ENCODE peak calls at places on chromosomes 11 and 22, in six cellular contexts. H is GM23338, M is transverse colon, O is pancreas, N is BJ, Z is body of pancreas. I is an unnamed sample.
A peak's percentile ranks its signal among the peaks of the same experiment; 100 is the strongest.

GRCh38 chr11:93583490-93583889 is 40.3 kb upstream of the SMCO4 start:
- DNase-seq in H (no peak), M (no peak), O (no peak), N (no peak), Z (no peak), I (no peak)

GRCh38 chr11:124402326-124402922 is 3.6 kb upstream of the OR8B3 start:
- DNase-seq in H (peak; percentile 84), M (peak; percentile 47), O (peak; percentile 31), N (peak; percentile 25), Z (peak; percentile 73), I (peak; percentile 59)

GRCh38 chr11:130076774-130077481 is 7.2 kb downstream of the APLP2 start:
- DNase-seq in H (peak; percentile 47), M (no peak), O (no peak), N (no peak), Z (no peak), I (peak; percentile 37)

GRCh38 chr11:74820763-74821162 is 72.1 kb downstream of the RNF169 start:
- DNase-seq in H (no peak), M (no peak), O (no peak), N (peak; percentile 74), Z (no peak), I (no peak)

GRCh38 chr11:45045692-45046471 is 95.2 kb upstream of the TP53I11 start:
- DNase-seq in H (no peak), M (peak; percentile 28), O (no peak), N (no peak), Z (peak; percentile 36), I (no peak)

GRCh38 chr11:113904379-113905101 is at the start of gene HTR3B:
- DNase-seq in H (peak; percentile 51), M (no peak), O (no peak), N (no peak), Z (no peak), I (no peak)

GRCh38 chr22:19213001-19213400 is 34.5 kb upstream of the SLC25A1 start:
- DNase-seq in H (no peak), M (no peak), O (no peak), N (no peak), Z (no peak), I (no peak)

GRCh38 chr11:61011239-61011870 is 39.9 kb downstream of the CD6 start:
- DNase-seq in H (no peak), M (no peak), O (no peak), N (no peak), Z (no peak), I (no peak)

GRCh38 chr22:47092896-47093311 is 330.5 kb downstream of the TBC1D22A start:
- DNase-seq in H (no peak), M (no peak), O (no peak), N (no peak), Z (no peak), I (peak; percentile 46)

GRCh38 chr22:17260950-17261349 is 41.7 kb upstream of the ADA2 start:
- DNase-seq in H (peak; percentile 81), M (no peak), O (peak; percentile 42), N (no peak), Z (peak; percentile 38), I (peak; percentile 83)

GRCh38 chr22:28477556-28477955 is 202.1 kb downstream of the TTC28 start:
- DNase-seq in H (no peak), M (no peak), O (no peak), N (no peak), Z (no peak), I (peak; percentile 26)

GRCh38 chr11:116461789-116462188 is 311.0 kb downstream of the BUD13 start:
- DNase-seq in H (peak; percentile 35), M (no peak), O (no peak), N (no peak), Z (no peak), I (peak; percentile 48)

GRCh38 chr11:71428861-71429435 is 19.2 kb downstream of the DHCR7 start:
- DNase-seq in H (no peak), M (no peak), O (no peak), N (no peak), Z (no peak), I (no peak)

GRCh38 chr11:117792241-117792640 is 4.8 kb downstream of the DSCAML1 start:
- DNase-seq in H (no peak), M (no peak), O (no peak), N (no peak), Z (no peak), I (no peak)

GRCh38 chr11:27213232-27213660 is 149.8 kb downstream of the CCDC34 start:
- DNase-seq in H (no peak), M (no peak), O (no peak), N (peak; percentile 95), Z (no peak), I (no peak)

GRCh38 chr11:45473491-45473890 is 187.3 kb upstream of the SYT13 start:
- DNase-seq in H (peak; percentile 21), M (no peak), O (no peak), N (no peak), Z (no peak), I (peak; percentile 44)

GRCh38 chr11:78633516-78634310 is 59.0 kb upstream of the NARS2 start:
- DNase-seq in H (no peak), M (no peak), O (no peak), N (no peak), Z (no peak), I (no peak)

GRCh38 chr22:38751066-38751421 is 4.8 kb downstream of the SUN2 start:
- DNase-seq in H (no peak), M (no peak), O (peak; percentile 33), N (no peak), Z (no peak), I (no peak)
- H3K36me3 ChIP-seq in H (no peaks in the 10 kb centered on the region), M (peaks cover 50% of the 10 kb centered on the region), O (peaks cover 63% of the 10 kb centered on the region), N (peaks cover 27% of the 10 kb centered on the region), Z (peaks cover 51% of the 10 kb centered on the region), I (peaks cover 2% of the 10 kb centered on the region)

DNA sequence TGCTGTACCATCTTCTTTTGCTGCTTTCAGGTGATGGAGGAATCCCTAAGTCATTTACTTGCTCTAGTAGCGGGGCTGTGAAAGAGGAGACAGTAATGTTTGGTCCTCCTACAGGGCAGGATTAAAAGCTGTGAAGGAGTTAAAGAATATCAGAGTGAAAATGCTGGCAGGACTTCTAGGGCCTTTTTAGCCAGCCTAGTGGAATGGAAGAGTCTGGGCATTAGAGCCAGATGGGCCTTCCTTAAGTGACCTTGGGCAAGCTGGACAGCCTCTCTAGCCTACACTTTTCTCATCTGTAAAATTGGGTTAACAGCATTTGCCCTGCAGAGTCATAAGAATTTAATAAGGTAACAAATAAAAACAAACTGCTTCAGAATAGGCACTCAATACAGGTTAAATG is 114.7 kb downstream of the RBFOX2 start:
- DNase-seq in H (no peak), M (no peak), O (no peak), N (no peak), Z (no peak), I (no peak)
- H3K4me3 ChIP-seq in H (no peak overlapping the region), M (no peak overlapping the region), O (no peak overlapping the region), N (no peak overlapping the region), Z (no peak overlapping the region), I (no peak overlapping the region)

DNA sequence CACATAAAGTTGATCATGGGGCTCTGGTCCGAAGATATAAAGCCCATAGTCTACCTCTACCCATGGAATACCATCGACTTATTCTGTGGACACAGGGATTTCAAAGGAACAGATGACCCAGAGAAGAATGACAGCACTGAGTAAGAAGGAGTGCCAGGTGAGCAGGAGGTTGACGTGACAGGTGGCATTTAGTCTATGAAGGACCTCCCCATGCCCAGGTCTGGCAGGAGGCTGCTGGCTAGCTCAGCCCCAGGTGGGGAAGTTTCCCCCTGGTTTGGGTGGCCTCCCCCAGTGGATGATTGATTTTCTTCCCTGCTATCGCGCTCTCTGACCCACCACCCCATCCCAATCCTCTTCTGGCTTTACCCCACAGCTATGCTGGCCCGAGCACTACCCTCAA is 39.1 kb downstream of the KCNC1 start:
- DNase-seq in H (no peak), M (no peak), O (no peak), N (no peak), Z (no peak), I (no peak)
- H3K36me3 ChIP-seq in H (no peaks in the 10 kb centered on the region), M (no peaks in the 10 kb centered on the region), O (no peaks in the 10 kb centered on the region), N (no peaks in the 10 kb centered on the region), Z (no peaks in the 10 kb centered on the region), I (no peaks in the 10 kb centered on the region)

GRCh38 chr11:134332189-134332631 is 422 bp downstream of the GLB1L2 start:
- DNase-seq in H (peak; percentile 75), M (peak; percentile 53), O (peak; percentile 56), N (no peak), Z (peak; percentile 46), I (peak; percentile 85)
- H3K4me3 ChIP-seq in H (peak overlapping the region; percentile 79), M (peak overlapping the region; percentile 81), O (peak overlapping the region; percentile 40), N (peak overlapping the region; percentile 21), Z (peak overlapping the region; percentile 60), I (peak overlapping the region; percentile 74)

DNA sequence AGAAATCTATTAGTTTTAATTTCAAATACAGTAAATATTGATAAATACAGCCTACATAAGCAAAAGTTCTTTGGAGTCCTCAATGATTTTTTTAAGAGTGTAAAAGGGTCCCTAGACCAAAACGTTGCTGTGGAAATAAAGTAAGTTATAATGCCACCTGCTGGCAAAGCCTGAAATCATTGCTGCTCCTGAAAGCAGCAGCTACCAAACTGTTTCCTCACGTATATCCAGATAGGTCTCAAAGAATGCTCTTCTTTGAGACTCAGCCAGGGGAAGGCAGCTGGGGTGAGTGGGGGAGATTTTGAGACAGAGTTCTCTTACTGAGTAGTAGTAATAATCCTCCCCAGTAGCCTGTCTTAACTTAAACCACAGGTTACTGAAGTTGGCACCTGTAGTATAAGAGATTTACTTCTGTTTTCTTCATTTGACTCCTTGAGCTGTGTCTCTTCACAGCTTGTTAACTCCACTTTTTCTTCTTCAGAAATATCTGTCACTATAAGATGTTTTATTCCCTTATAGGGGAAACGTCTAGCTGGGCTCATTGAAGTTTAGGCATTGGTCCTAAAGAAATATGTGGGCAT is 78.1 kb downstream of the BTBD10 start:
- DNase-seq in H (peak; percentile 80), M (peak; percentile 28), O (no peak), N (no peak), Z (peak; percentile 32), I (peak; percentile 54)
- H3K36me3 ChIP-seq in H (no peaks in the 10 kb centered on the region), M (peaks cover 6% of the 10 kb centered on the region), O (peaks cover 42% of the 10 kb centered on the region), N (peaks cover 1% of the 10 kb centered on the region), Z (peaks cover 6% of the 10 kb centered on the region), I (peaks cover 4% of the 10 kb centered on the region)

DNA sequence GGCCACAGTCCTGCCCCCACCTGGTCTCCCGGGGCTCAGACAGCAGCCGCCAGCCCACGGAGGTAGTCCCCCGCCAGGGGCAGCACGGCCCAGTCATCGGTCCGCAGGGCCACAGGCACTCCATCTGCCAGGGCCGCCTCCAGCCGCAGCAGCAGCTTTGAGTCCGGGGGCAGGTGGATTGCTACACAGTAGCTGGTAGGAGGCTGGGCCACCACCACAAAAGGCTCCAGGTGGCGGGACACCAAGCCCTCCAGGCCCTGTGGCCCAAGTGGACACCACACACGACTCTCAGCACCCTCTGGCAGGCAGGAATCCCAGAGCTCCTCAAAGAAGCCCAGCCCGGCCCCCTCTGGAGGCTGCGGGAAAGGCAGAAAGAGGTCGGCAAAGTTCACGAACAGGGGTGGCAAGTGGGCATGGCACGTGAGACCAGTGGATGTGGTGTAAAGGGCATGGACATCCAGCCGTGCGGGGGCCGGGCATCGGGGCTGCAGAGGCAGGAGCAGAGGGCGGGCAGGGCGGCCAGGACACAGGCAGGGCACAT is 2.9 kb downstream of the AP5B1 start:
- DNase-seq in H (no peak), M (no peak), O (peak; percentile 55), N (no peak), Z (no peak), I (peak; percentile 52)
- H3K4me3 ChIP-seq in H (no peak overlapping the region), M (no peak overlapping the region), O (no peak overlapping the region), N (no peak overlapping the region), Z (no peak overlapping the region), I (no peak overlapping the region)